ENCODE peak calls at places on chromosomes 16 and 17, in nine cellular contexts. F, T, S, M, K, D, H, C and G are unnamed samples.

GRCh38 chr17:46739982-46740381 is 78.5 kb downstream of the WNT3 start:
- DNase-seq in F (no peak), T (no peak), S (no peak), M (no peak), K (no peak), D (no peak), H (no peak), C (no peak), G (no peak)

GRCh38 chr17:46850688-46851028 is 725 bp upstream of the WNT9B start:
- DNase-seq in F (no peak), T (no peak), S (no peak), M (no peak), K (no peak), D (no peak), H (no peak), C (no peak), G (no peak)

GRCh38 chr17:34613064-34614019 is 34.0 kb downstream of the TMEM132E start:
- DNase-seq in F (peak), T (no peak), S (peak), M (no peak), K (no peak), D (peak), H (no peak), C (no peak), G (no peak)

GRCh38 chr16:51150159-51150893 is 744 bp downstream of the SALL1 start:
- DNase-seq in F (no peak), T (no peak), S (no peak), M (no peak), K (no peak), D (no peak), H (no peak), C (no peak), G (no peak)

GRCh38 chr17:80901319-80901718 is 90.3 kb upstream of the CHMP6 start:
- DNase-seq in F (peak), T (no peak), S (no peak), M (no peak), K (no peak), D (no peak), H (peak), C (no peak), G (no peak)

GRCh38 chr17:42112552-42113176 is at the start of gene DHX58:
- DNase-seq in F (peak), T (no peak), S (no peak), M (peak), K (peak), D (peak), H (peak), C (peak), G (peak)

GRCh38 chr16:3876695-3877094 is 3.8 kb downstream of the CREBBP start:
- DNase-seq in F (peak), T (no peak), S (no peak), M (no peak), K (no peak), D (no peak), H (no peak), C (no peak), G (no peak)

GRCh38 chr16:12398029-12398735 is 405.5 kb downstream of the CPPED1 start:
- DNase-seq in F (no peak), T (no peak), S (no peak), M (no peak), K (no peak), D (no peak), H (no peak), C (no peak), G (no peak)

GRCh38 chr16:53745753-53746258 is 41.9 kb downstream of the FTO start:
- DNase-seq in F (peak), T (no peak), S (no peak), M (no peak), K (no peak), D (no peak), H (peak), C (no peak), G (no peak)

GRCh38 chr16:71851726-71852125 is 6.0 kb downstream of the ATXN1L start:
- DNase-seq in F (no peak), T (no peak), S (no peak), M (no peak), K (no peak), D (no peak), H (no peak), C (no peak), G (no peak)

GRCh38 chr17:81807839-81808238 is 3.9 kb downstream of the GCGR start:
- DNase-seq in F (no peak), T (no peak), S (no peak), M (no peak), K (no peak), D (no peak), H (no peak), C (no peak), G (no peak)

GRCh38 chr17:28744104-28744801 is 442 bp downstream of the TRAF4 start:
- DNase-seq in F (peak), T (no peak), S (peak), M (no peak), K (peak), D (no peak), H (peak), C (no peak), G (no peak)

GRCh38 chr17:4534515-4534914 is 20.7 kb downstream of the MYBBP1A start:
- DNase-seq in F (no peak), T (no peak), S (no peak), M (no peak), K (no peak), D (no peak), H (no peak), C (no peak), G (no peak)

GRCh38 chr16:26795184-26795583 is 271.5 kb upstream of the C16orf82 start:
- DNase-seq in F (no peak), T (no peak), S (peak), M (no peak), K (no peak), D (no peak), H (no peak), C (no peak), G (no peak)

GRCh38 chr16:19291459-19291858 is 5.9 kb downstream of the CLEC19A start:
- DNase-seq in F (no peak), T (no peak), S (peak), M (no peak), K (no peak), D (no peak), H (peak), C (no peak), G (no peak)

GRCh38 chr16:80058236-80058635 is 457.7 kb upstream of the MAF start:
- DNase-seq in F (peak), T (no peak), S (no peak), M (peak), K (no peak), D (no peak), H (no peak), C (no peak), G (no peak)